ENCODE peak calls at places on chromosomes 13 and 19, in ten cellular contexts. One of them, this sample, is unnamed.

GRCh38 chr13:28637714-28638355 is 21.1 kb upstream of the POMP start:
- DNase-seq in nucleus accumbens: no peak
- DNase-seq in epithelial cell of esophagus: no peak
- DNase-seq in NCI-H774: no peak
- DNase-seq in esophagus muscularis mucosa: no peak
- DNase-seq in iris pigment epithelial cell: no peak
- DNase-seq in A673: peak; percentile 10
- DNase-seq in activated gamma-delta T cell: no peak
- DNase-seq in activated CD4-positive, alpha-beta T cell treated with anti-CD3 and anti-CD28 coated beads for 24 hours: no peak
- DNase-seq in activated T-cell treated with anti-CD3 and anti-CD28 coated beads for 4 hours: no peak
- DNase-seq in this sample: no peak

GRCh38 chr13:114268344-114269280 is 12.8 kb upstream of the UPF3A start:
- DNase-seq in NCI-H774: no peak
- DNase-seq in iris pigment epithelial cell: no peak
- DNase-seq in nucleus accumbens: no peak
- DNase-seq in A673: peak; percentile 11
- DNase-seq in activated T-cell treated with anti-CD3 and anti-CD28 coated beads for 4 hours: no peak
- DNase-seq in epithelial cell of esophagus: no peak
- DNase-seq in activated CD4-positive, alpha-beta T cell treated with anti-CD3 and anti-CD28 coated beads for 24 hours: no peak
- DNase-seq in esophagus muscularis mucosa: no peak
- DNase-seq in activated gamma-delta T cell: no peak
- DNase-seq in this sample: no peak

GRCh38 chr19:12723383-12723642 is 419 bp downstream of the TNPO2 start:
- DNase-seq in A673: peak; percentile 35
- DNase-seq in activated gamma-delta T cell: no peak
- DNase-seq in activated T-cell treated with anti-CD3 and anti-CD28 coated beads for 4 hours: no peak
- DNase-seq in iris pigment epithelial cell: peak; percentile 30
- DNase-seq in nucleus accumbens: no peak
- DNase-seq in activated CD4-positive, alpha-beta T cell treated with anti-CD3 and anti-CD28 coated beads for 24 hours: no peak
- DNase-seq in NCI-H774: no peak
- DNase-seq in epithelial cell of esophagus: no peak
- DNase-seq in esophagus muscularis mucosa: no peak
- DNase-seq in this sample: no peak

GRCh38 chr13:95317037-95317989 is 16.1 kb upstream of the ABCC4 start:
- DNase-seq in activated T-cell treated with anti-CD3 and anti-CD28 coated beads for 4 hours: no peak
- DNase-seq in esophagus muscularis mucosa: no peak
- DNase-seq in activated CD4-positive, alpha-beta T cell treated with anti-CD3 and anti-CD28 coated beads for 24 hours: no peak
- DNase-seq in NCI-H774: no peak
- DNase-seq in nucleus accumbens: no peak
- DNase-seq in iris pigment epithelial cell: peak; percentile 40
- DNase-seq in activated gamma-delta T cell: no peak
- DNase-seq in A673: no peak
- DNase-seq in epithelial cell of esophagus: no peak
- DNase-seq in this sample: no peak

GRCh38 chr13:51557875-51558604 is 26.2 kb upstream of the WDFY2 start:
- DNase-seq in activated T-cell treated with anti-CD3 and anti-CD28 coated beads for 4 hours: no peak
- DNase-seq in epithelial cell of esophagus: peak; percentile 93
- DNase-seq in A673: peak; percentile 37
- DNase-seq in NCI-H774: no peak
- DNase-seq in activated CD4-positive, alpha-beta T cell treated with anti-CD3 and anti-CD28 coated beads for 24 hours: no peak
- DNase-seq in activated gamma-delta T cell: no peak
- DNase-seq in esophagus muscularis mucosa: no peak
- DNase-seq in nucleus accumbens: no peak
- DNase-seq in iris pigment epithelial cell: peak; percentile 88
- DNase-seq in this sample: no peak

GRCh38 chr13:33722216-33722900 is 95.6 kb upstream of the RFC3 start:
- DNase-seq in activated T-cell treated with anti-CD3 and anti-CD28 coated beads for 4 hours: no peak
- DNase-seq in NCI-H774: no peak
- DNase-seq in nucleus accumbens: no peak
- DNase-seq in A673: no peak
- DNase-seq in activated CD4-positive, alpha-beta T cell treated with anti-CD3 and anti-CD28 coated beads for 24 hours: no peak
- DNase-seq in iris pigment epithelial cell: peak; percentile 19
- DNase-seq in esophagus muscularis mucosa: no peak
- DNase-seq in activated gamma-delta T cell: no peak
- DNase-seq in epithelial cell of esophagus: no peak
- DNase-seq in this sample: no peak

GRCh38 chr13:65217459-65217858 is 2012.7 kb downstream of the PCDH9 start:
- DNase-seq in activated CD4-positive, alpha-beta T cell treated with anti-CD3 and anti-CD28 coated beads for 24 hours: no peak
- DNase-seq in activated gamma-delta T cell: no peak
- DNase-seq in esophagus muscularis mucosa: no peak
- DNase-seq in activated T-cell treated with anti-CD3 and anti-CD28 coated beads for 4 hours: no peak
- DNase-seq in epithelial cell of esophagus: peak; percentile 27
- DNase-seq in NCI-H774: no peak
- DNase-seq in nucleus accumbens: no peak
- DNase-seq in iris pigment epithelial cell: no peak
- DNase-seq in A673: no peak
- DNase-seq in this sample: no peak

GRCh38 chr13:32211788-32212187 is 103.4 kb downstream of the ZAR1L start:
- DNase-seq in nucleus accumbens: no peak
- DNase-seq in activated CD4-positive, alpha-beta T cell treated with anti-CD3 and anti-CD28 coated beads for 24 hours: no peak
- DNase-seq in epithelial cell of esophagus: no peak
- DNase-seq in A673: no peak
- DNase-seq in activated gamma-delta T cell: no peak
- DNase-seq in activated T-cell treated with anti-CD3 and anti-CD28 coated beads for 4 hours: no peak
- DNase-seq in esophagus muscularis mucosa: peak; percentile 87
- DNase-seq in NCI-H774: no peak
- DNase-seq in iris pigment epithelial cell: peak; percentile 94
- DNase-seq in this sample: no peak

GRCh38 chr13:98771838-98772611 is 19.6 kb upstream of the SLC15A1 start:
- DNase-seq in activated T-cell treated with anti-CD3 and anti-CD28 coated beads for 4 hours: no peak
- DNase-seq in nucleus accumbens: no peak
- DNase-seq in esophagus muscularis mucosa: no peak
- DNase-seq in activated CD4-positive, alpha-beta T cell treated with anti-CD3 and anti-CD28 coated beads for 24 hours: no peak
- DNase-seq in NCI-H774: peak; percentile 65
- DNase-seq in epithelial cell of esophagus: no peak
- DNase-seq in iris pigment epithelial cell: no peak
- DNase-seq in activated gamma-delta T cell: no peak
- DNase-seq in A673: no peak
- DNase-seq in this sample: no peak

GRCh38 chr13:110001622-110002275 is 215.4 kb upstream of the IRS2 start:
- DNase-seq in activated T-cell treated with anti-CD3 and anti-CD28 coated beads for 4 hours: no peak
- DNase-seq in NCI-H774: no peak
- DNase-seq in A673: no peak
- DNase-seq in esophagus muscularis mucosa: no peak
- DNase-seq in epithelial cell of esophagus: peak; percentile 29
- DNase-seq in activated CD4-positive, alpha-beta T cell treated with anti-CD3 and anti-CD28 coated beads for 24 hours: no peak
- DNase-seq in activated gamma-delta T cell: no peak
- DNase-seq in nucleus accumbens: no peak
- DNase-seq in iris pigment epithelial cell: peak; percentile 76
- DNase-seq in this sample: no peak

GRCh38 chr13:97068146-97068545 is 73.9 kb upstream of the OXGR1 start:
- DNase-seq in A673: no peak
- DNase-seq in activated gamma-delta T cell: no peak
- DNase-seq in epithelial cell of esophagus: no peak
- DNase-seq in nucleus accumbens: no peak
- DNase-seq in activated CD4-positive, alpha-beta T cell treated with anti-CD3 and anti-CD28 coated beads for 24 hours: no peak
- DNase-seq in esophagus muscularis mucosa: no peak
- DNase-seq in activated T-cell treated with anti-CD3 and anti-CD28 coated beads for 4 hours: no peak
- DNase-seq in iris pigment epithelial cell: peak; percentile 35
- DNase-seq in NCI-H774: no peak
- DNase-seq in this sample: no peak

GRCh38 chr19:29644179-29644578 is 21.1 kb upstream of the PLEKHF1 start:
- DNase-seq in epithelial cell of esophagus: no peak
- DNase-seq in activated CD4-positive, alpha-beta T cell treated with anti-CD3 and anti-CD28 coated beads for 24 hours: no peak
- DNase-seq in esophagus muscularis mucosa: no peak
- DNase-seq in NCI-H774: no peak
- DNase-seq in iris pigment epithelial cell: no peak
- DNase-seq in A673: no peak
- DNase-seq in nucleus accumbens: no peak
- DNase-seq in activated T-cell treated with anti-CD3 and anti-CD28 coated beads for 4 hours: no peak
- DNase-seq in activated gamma-delta T cell: no peak
- DNase-seq in this sample: no peak

GRCh38 chr13:84393981-84394625 is 511.8 kb upstream of the SLITRK1 start:
- DNase-seq in A673: no peak
- DNase-seq in epithelial cell of esophagus: peak; percentile 94
- DNase-seq in nucleus accumbens: no peak
- DNase-seq in activated CD4-positive, alpha-beta T cell treated with anti-CD3 and anti-CD28 coated beads for 24 hours: no peak
- DNase-seq in iris pigment epithelial cell: no peak
- DNase-seq in NCI-H774: no peak
- DNase-seq in activated T-cell treated with anti-CD3 and anti-CD28 coated beads for 4 hours: no peak
- DNase-seq in esophagus muscularis mucosa: no peak
- DNase-seq in activated gamma-delta T cell: no peak
- DNase-seq in this sample: no peak

GRCh38 chr19:46232938-46233621 is 3.5 kb downstream of the IGFL1 start:
- DNase-seq in iris pigment epithelial cell: no peak
- DNase-seq in nucleus accumbens: no peak
- DNase-seq in activated T-cell treated with anti-CD3 and anti-CD28 coated beads for 4 hours: no peak
- DNase-seq in esophagus muscularis mucosa: no peak
- DNase-seq in activated CD4-positive, alpha-beta T cell treated with anti-CD3 and anti-CD28 coated beads for 24 hours: no peak
- DNase-seq in activated gamma-delta T cell: no peak
- DNase-seq in A673: no peak
- DNase-seq in epithelial cell of esophagus: no peak
- DNase-seq in NCI-H774: no peak
- DNase-seq in this sample: no peak

GRCh38 chr13:28340272-28340793 is 154.6 kb downstream of the FLT1 start:
- DNase-seq in activated CD4-positive, alpha-beta T cell treated with anti-CD3 and anti-CD28 coated beads for 24 hours: no peak
- DNase-seq in NCI-H774: no peak
- DNase-seq in activated T-cell treated with anti-CD3 and anti-CD28 coated beads for 4 hours: no peak
- DNase-seq in iris pigment epithelial cell: no peak
- DNase-seq in esophagus muscularis mucosa: no peak
- DNase-seq in A673: peak; percentile 74
- DNase-seq in nucleus accumbens: no peak
- DNase-seq in epithelial cell of esophagus: peak; percentile 4
- DNase-seq in activated gamma-delta T cell: no peak
- DNase-seq in this sample: no peak

GRCh38 chr13:98751397-98752110 is 918 bp downstream of the SLC15A1 start:
- DNase-seq in activated gamma-delta T cell: no peak
- DNase-seq in esophagus muscularis mucosa: no peak
- DNase-seq in activated T-cell treated with anti-CD3 and anti-CD28 coated beads for 4 hours: no peak
- DNase-seq in nucleus accumbens: no peak
- DNase-seq in epithelial cell of esophagus: peak; percentile 21
- DNase-seq in A673: peak; percentile 12
- DNase-seq in activated CD4-positive, alpha-beta T cell treated with anti-CD3 and anti-CD28 coated beads for 24 hours: no peak
- DNase-seq in NCI-H774: no peak
- DNase-seq in iris pigment epithelial cell: no peak
- DNase-seq in this sample: no peak

GRCh38 chr13:112554214-112554850 is 33.6 kb downstream of the TUBGCP3 start:
- DNase-seq in A673: no peak
- DNase-seq in nucleus accumbens: no peak
- DNase-seq in epithelial cell of esophagus: no peak
- DNase-seq in activated gamma-delta T cell: no peak
- DNase-seq in activated T-cell treated with anti-CD3 and anti-CD28 coated beads for 4 hours: no peak
- DNase-seq in iris pigment epithelial cell: no peak
- DNase-seq in esophagus muscularis mucosa: no peak
- DNase-seq in activated CD4-positive, alpha-beta T cell treated with anti-CD3 and anti-CD28 coated beads for 24 hours: no peak
- DNase-seq in NCI-H774: no peak
- DNase-seq in this sample: no peak

GRCh38 chr13:95226476-95226875 is 74.8 kb downstream of the ABCC4 start:
- DNase-seq in nucleus accumbens: no peak
- DNase-seq in esophagus muscularis mucosa: no peak
- DNase-seq in activated T-cell treated with anti-CD3 and anti-CD28 coated beads for 4 hours: no peak
- DNase-seq in activated gamma-delta T cell: no peak
- DNase-seq in epithelial cell of esophagus: no peak
- DNase-seq in A673: no peak
- DNase-seq in activated CD4-positive, alpha-beta T cell treated with anti-CD3 and anti-CD28 coated beads for 24 hours: no peak
- DNase-seq in iris pigment epithelial cell: no peak
- DNase-seq in NCI-H774: no peak
- DNase-seq in this sample: no peak

GRCh38 chr13:71148391-71148790 is 718.6 kb downstream of the DACH1 start:
- DNase-seq in activated CD4-positive, alpha-beta T cell treated with anti-CD3 and anti-CD28 coated beads for 24 hours: no peak
- DNase-seq in iris pigment epithelial cell: no peak
- DNase-seq in activated gamma-delta T cell: no peak
- DNase-seq in nucleus accumbens: no peak
- DNase-seq in activated T-cell treated with anti-CD3 and anti-CD28 coated beads for 4 hours: no peak
- DNase-seq in NCI-H774: no peak
- DNase-seq in epithelial cell of esophagus: no peak
- DNase-seq in esophagus muscularis mucosa: no peak
- DNase-seq in A673: no peak
- DNase-seq in this sample: no peak

GRCh38 chr13:89955773-89956172 is 1391.7 kb upstream of the MIR17HG start:
- DNase-seq in activated gamma-delta T cell: no peak
- DNase-seq in iris pigment epithelial cell: no peak
- DNase-seq in activated T-cell treated with anti-CD3 and anti-CD28 coated beads for 4 hours: no peak
- DNase-seq in activated CD4-positive, alpha-beta T cell treated with anti-CD3 and anti-CD28 coated beads for 24 hours: no peak
- DNase-seq in nucleus accumbens: no peak
- DNase-seq in NCI-H774: no peak
- DNase-seq in esophagus muscularis mucosa: no peak
- DNase-seq in A673: no peak
- DNase-seq in epithelial cell of esophagus: no peak
- DNase-seq in this sample: no peak

This sample was measured in effector CD4-positive, alpha-beta T cell.